ENCODE peak calls at places on chromosomes 7 and 10, in five cellular contexts. W is cardiac muscle cell, A is left ventricle myocardium inferior, V is stomach, Q is neural progenitor cell. G is an unnamed sample. For H3K4me1, the result is how much of the 10 kb centered on the place peaks cover.

GRCh38 chr10:5284311-5285057 is 80.3 kb upstream of the UCN3 start:
- DNase-seq in A (no peak), V (no peak), Q (no peak), W (peak), G (no peak)

GRCh38 chr10:29896053-29896452 is 163.3 kb downstream of the JCAD start:
- DNase-seq in V (no peak), W (peak), A (no peak), Q (no peak), G (no peak)

GRCh38 chr10:72414642-72415041 is 59.9 kb upstream of the DNAJB12 start:
- DNase-seq in V (no peak), W (no peak), Q (no peak), A (no peak), G (no peak)

GRCh38 chr7:154416714-154417113 is 364.5 kb downstream of the DPP6 start:
- DNase-seq in A (no peak), Q (no peak), W (no peak), V (no peak), G (no peak)

GRCh38 chr7:26705567-26705966 is 158.8 kb downstream of the SKAP2 start:
- DNase-seq in W (peak), Q (no peak), V (no peak), A (no peak), G (no peak)

GRCh38 chr7:26681819-26682418 is 182.5 kb downstream of the SKAP2 start:
- DNase-seq in W (peak), V (no peak), Q (no peak), A (no peak), G (no peak)

GRCh38 chr10:24208661-24209420 is at the start of gene KIAA1217:
- DNase-seq in A (peak), W (peak), V (peak), Q (peak), G (no peak)

GRCh38 chr7:108234981-108235450 is 104.9 kb upstream of the LAMB4 start:
- DNase-seq in W (peak), A (no peak), V (no peak), Q (no peak), G (no peak)

GRCh38 chr7:33201821-33202220 is 72.5 kb downstream of the BBS9 start:
- DNase-seq in Q (no peak), W (no peak), V (no peak), A (no peak), G (no peak)

GRCh38 chr10:52212062-52212461 is 102.0 kb upstream of the DKK1 start:
- DNase-seq in Q (no peak), V (no peak), W (peak), A (no peak), G (no peak)

GRCh38 chr7:23373151-23374004 is 74.2 kb downstream of the MALSU1 start:
- DNase-seq in V (no peak), Q (no peak), W (peak), A (no peak), G (no peak)

GRCh38 chr7:40348126-40348728 is 213.4 kb downstream of the SUGCT start:
- DNase-seq in A (no peak), Q (no peak), W (peak), V (no peak), G (no peak)

GRCh38 chr7:36128448-36129047 is 24.5 kb upstream of the EEPD1 start:
- DNase-seq in Q (no peak), W (peak), A (peak), V (peak), G (peak)

GRCh38 chr7:147803151-147803550 is 787.4 kb upstream of the C7orf33 start:
- DNase-seq in A (no peak), W (no peak), Q (no peak), V (no peak), G (no peak)

GRCh38 chr7:114703677-114704076 is 218.2 kb upstream of the MDFIC start:
- DNase-seq in V (no peak), Q (no peak), A (no peak), W (peak), G (no peak)

GRCh38 chr10:114767589-114768393 is 53.8 kb upstream of the FHIP2A start:
- DNase-seq in V (peak), Q (peak), A (peak), W (no peak), G (no peak)

GRCh38 chr7:67311901-67312300 is 315.3 kb downstream of the TYW1 start:
- DNase-seq in W (peak), Q (no peak), V (no peak), A (no peak), G (no peak)

GRCh38 chr10:83522456-83522855 is 616.9 kb upstream of the GHITM start:
- DNase-seq in A (no peak), Q (no peak), V (no peak), W (no peak), G (no peak)

GRCh38 chr10:119139464-119140067 is 25.9 kb downstream of the SFXN4 start:
- DNase-seq in A (peak), Q (peak), W (peak), V (peak), G (no peak)

GRCh38 chr7:107816053-107816566 is 13.1 kb upstream of the SLC26A3 start:
- DNase-seq in A (no peak), W (peak), Q (no peak), V (no peak), G (no peak)

GRCh38 chr7:102404005-102404861 is 8.1 kb downstream of the PRKRIP1 start:
- DNase-seq in W (peak), Q (peak), V (no peak), A (no peak), G (no peak)

GRCh38 chr10:131125511-131126225 is 185.9 kb downstream of the TCERG1L start:
- DNase-seq in Q (no peak), A (no peak), V (no peak), W (no peak), G (no peak)
- H3K4me1 ChIP-seq in Q (under half), A (under half), V (under half), W (under half), G (under half)

GRCh38 chr10:35153723-35154122 is 27.1 kb downstream of the CREM start:
- DNase-seq in W (peak), Q (no peak), V (no peak), A (no peak), G (no peak)
- H3K4me3 ChIP-seq in W (no peak), Q (no peak), V (no peak), A (no peak), G (no peak)

GRCh38 chr7:74026406-74027123 is 1.4 kb upstream of the ELN start:
- DNase-seq in A (peak), V (peak), Q (peak), W (peak), G (no peak)
- H3K4me1 ChIP-seq in A (half or more), V (half or more), Q (under half), W (under half), G (under half)

GRCh38 chr7:44236333-44236728 is 35.6 kb downstream of the YKT6 start:
- DNase-seq in A (no peak), Q (peak), V (no peak), W (no peak), G (no peak)

GRCh38 chr7:44235582-44236332 is 35.0 kb downstream of the YKT6 start:
- DNase-seq in V (no peak), A (no peak), W (no peak), Q (no peak), G (no peak)

GRCh38 chr7:44237696-44238095 is 36.9 kb downstream of the YKT6 start:
- DNase-seq in A (no peak), Q (no peak), W (no peak), V (no peak), G (no peak)

GRCh38 chr7:44232900-44233715 is 32.3 kb downstream of the YKT6 start:
- DNase-seq in Q (no peak), W (no peak), V (no peak), A (no peak), G (no peak)

GRCh38 chr7:44235066-44235465 is 34.3 kb downstream of the YKT6 start:
- DNase-seq in W (no peak), Q (no peak), V (no peak), A (no peak), G (no peak)
- H3K4me3 ChIP-seq in W (no peak), Q (no peak), V (no peak), A (no peak), G (no peak)

GRCh38 chr7:17984288-17984687 is 43.4 kb downstream of the PRPS1L1 start:
- DNase-seq in A (no peak), W (no peak), V (no peak), Q (no peak), G (no peak)
- H3K4me1 ChIP-seq in A (under half), W (under half), V (under half), Q (under half), G (under half)

DNA sequence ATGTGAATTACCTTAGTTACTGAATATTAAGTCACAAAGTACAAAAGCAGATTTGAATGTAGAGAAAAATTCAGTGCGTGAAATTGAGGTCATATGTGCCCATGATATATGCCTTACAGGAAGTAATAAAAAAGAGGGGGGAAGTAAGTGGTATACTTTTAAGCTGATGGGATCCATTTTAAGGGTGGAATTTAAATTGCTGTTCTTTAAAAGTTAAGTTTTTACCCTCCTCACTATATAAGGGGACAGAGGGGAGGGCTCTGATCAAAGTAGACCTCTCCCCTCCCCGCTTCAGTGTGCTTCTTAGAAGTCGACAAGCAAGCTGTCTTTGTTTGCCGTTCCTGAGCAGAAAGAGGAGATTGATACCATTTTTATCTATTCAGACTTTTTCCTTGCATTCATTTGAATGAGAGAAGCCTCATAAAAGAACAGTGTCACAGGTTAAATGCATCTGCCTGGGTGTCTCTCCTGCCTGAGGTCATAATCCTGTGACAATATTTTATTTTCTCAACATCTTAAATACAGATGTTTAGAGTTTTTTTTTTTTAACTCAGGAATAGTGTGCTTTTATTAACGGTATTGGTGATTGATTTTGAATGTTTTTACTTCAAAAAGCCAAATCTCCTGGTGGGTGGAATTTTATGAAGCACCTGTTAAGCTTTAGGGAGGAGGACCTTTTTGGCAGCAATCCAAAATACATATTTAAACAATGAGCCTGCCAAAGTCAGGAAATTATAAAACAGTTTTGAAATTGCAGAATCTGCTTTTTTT is 141.6 kb downstream of the KAT6B start:
- DNase-seq in W (no peak), V (no peak), Q (peak), A (no peak), G (no peak)
- H3K4me3 ChIP-seq in W (no peak), V (no peak), Q (no peak), A (no peak), G (no peak)

GRCh38 chr7:1511829-1512422 is 7.7 kb upstream of the INTS1 start:
- DNase-seq in V (no peak), Q (no peak), W (no peak), A (no peak), G (no peak)
- H3K4me1 ChIP-seq in V (under half), Q (under half), W (under half), A (under half), G (under half)

GRCh38 chr7:721619-722248 is 4.8 kb upstream of the DNAAF5 start:
- DNase-seq in A (no peak), W (peak), Q (no peak), V (no peak), G (no peak)
- H3K4me3 ChIP-seq in A (no peak), W (no peak), Q (no peak), V (no peak), G (no peak)

DNA sequence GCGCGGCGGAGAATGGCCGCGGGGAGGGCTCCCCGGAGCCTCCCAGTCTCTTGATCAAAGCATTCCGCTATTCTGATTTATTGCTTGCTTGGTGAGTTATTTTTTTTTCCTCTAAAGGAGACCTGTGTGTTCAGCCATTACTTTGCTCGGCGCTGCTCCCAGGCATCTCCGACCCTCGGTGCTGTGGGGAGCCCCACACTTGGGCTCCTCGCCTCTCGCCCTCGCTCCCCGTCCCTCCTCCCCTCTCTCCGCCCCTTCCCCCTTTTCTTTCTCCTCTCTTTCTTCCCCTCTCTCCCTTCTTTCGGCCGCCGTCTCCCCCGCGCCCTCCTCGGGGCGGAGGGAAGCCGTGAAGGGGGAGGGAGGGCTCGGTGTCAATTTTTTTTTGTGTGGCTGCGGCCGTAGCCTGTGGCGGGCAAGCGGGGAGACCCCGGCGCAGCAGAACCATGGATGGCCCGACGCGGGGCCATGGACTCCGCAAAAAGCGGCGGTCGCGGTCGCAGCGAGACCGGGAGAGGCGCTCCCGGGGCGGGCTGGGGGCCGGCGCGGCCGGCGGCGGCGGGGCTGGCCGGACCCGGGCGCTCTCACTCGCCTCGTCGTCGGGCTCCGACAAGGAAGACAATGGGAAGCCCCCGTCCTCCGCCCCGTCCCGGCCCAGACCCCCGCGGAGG is 1.1 kb downstream of the AUTS2 start:
- DNase-seq in W (no peak), V (no peak), A (no peak), Q (peak), G (no peak)
- H3K4me1 ChIP-seq in W (under half), V (under half), A (under half), Q (under half), G (under half)

DNA sequence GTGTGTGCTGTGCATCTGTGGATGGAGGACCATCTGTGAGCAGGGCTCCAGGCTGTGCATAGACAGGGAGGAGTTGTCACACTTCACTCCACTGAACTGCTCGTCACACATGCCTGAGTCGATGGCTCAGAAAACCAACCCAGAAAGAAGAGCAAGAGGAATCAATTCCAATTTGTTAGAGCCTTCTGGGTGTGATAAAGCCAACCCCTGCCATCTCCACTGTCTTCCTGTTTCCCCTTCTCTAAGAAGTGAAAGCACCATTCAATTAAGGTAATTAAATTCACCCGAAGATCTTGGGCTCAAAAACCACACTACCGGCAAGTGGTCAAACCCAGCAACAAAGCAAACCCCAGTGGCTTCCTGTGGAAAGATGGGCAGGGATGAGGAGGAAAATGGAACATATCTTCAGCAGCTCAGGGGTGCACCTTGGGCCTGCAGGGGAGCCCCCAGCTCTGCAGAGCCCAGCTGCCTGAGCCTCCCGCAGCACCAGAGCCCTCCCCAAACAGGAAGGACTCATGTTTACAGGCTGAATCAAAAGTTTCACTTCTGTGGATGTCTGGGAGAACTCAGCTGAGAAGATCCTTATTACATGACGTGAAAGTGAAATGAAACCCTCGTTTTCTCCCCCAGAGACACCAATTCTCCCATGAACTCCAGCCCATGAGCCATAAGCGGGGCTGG is 10.9 kb downstream of the C10orf71 start:
- DNase-seq in A (no peak), Q (no peak), V (no peak), W (no peak), G (no peak)
- H3K4me3 ChIP-seq in A (no peak), Q (no peak), V (no peak), W (no peak), G (no peak)